ENCODE peak calls at places on chromosomes 2 and 18, in eight cellular contexts. C is A549, A is Peyer's patch, I is stomach, L is ovary, K is sigmoid colon, D is tibial nerve, B is spleen. V is an unnamed sample.

GRCh38 chr18:76958692-76959341 is 136.5 kb downstream of the ZNF236 start:
- DNase-seq in C (no peak), A (no peak), I (peak; percentile 71), L (no peak), K (no peak), D (no peak), B (no peak), V (no peak)

GRCh38 chr2:223055140-223055539 is 3.1 kb downstream of the KCNE4 start:
- DNase-seq in C (no peak), A (no peak), I (no peak), L (no peak), K (no peak), D (no peak), B (no peak), V (no peak)

GRCh38 chr2:223980397-223980735 is 23.1 kb downstream of the MRPL44 start:
- DNase-seq in C (no peak), A (no peak), I (no peak), L (no peak), K (no peak), D (no peak), B (no peak), V (no peak)

GRCh38 chr2:29923110-29923721 is 1.8 kb upstream of the ALK start:
- DNase-seq in C (peak; percentile 75), A (peak; percentile 41), I (peak; percentile 61), L (no peak), K (peak; percentile 70), D (peak; percentile 40), B (no peak), V (no peak)

GRCh38 chr2:149017116-149017985 is 21.1 kb upstream of the LYPD6B start:
- DNase-seq in C (peak; percentile 68), A (peak; percentile 76), I (peak; percentile 86), L (peak; percentile 73), K (peak; percentile 82), D (peak; percentile 71), B (peak; percentile 83), V (no peak)

GRCh38 chr2:33437297-33437696 is 39.2 kb upstream of the RASGRP3 start:
- DNase-seq in C (no peak), A (no peak), I (no peak), L (no peak), K (no peak), D (no peak), B (no peak), V (no peak)

GRCh38 chr18:22136395-22136794 is 33.0 kb upstream of the GATA6 start:
- DNase-seq in C (peak; percentile 3), A (no peak), I (no peak), L (no peak), K (no peak), D (no peak), B (no peak), V (no peak)

GRCh38 chr2:227035678-227036077 is 128.3 kb downstream of the COL4A4 start:
- DNase-seq in C (no peak), A (no peak), I (no peak), L (no peak), K (no peak), D (no peak), B (no peak), V (no peak)

GRCh38 chr2:168336786-168337388 is 89.5 kb upstream of the STK39 start:
- DNase-seq in C (peak; percentile 55), A (peak; percentile 28), I (peak; percentile 75), L (peak; percentile 21), K (no peak), D (no peak), B (peak; percentile 78), V (no peak)

GRCh38 chr2:173076557-173077345 is 1.1 kb downstream of the MAP3K20 start:
- DNase-seq in C (peak; percentile 37), A (peak; percentile 21), I (peak; percentile 44), L (peak; percentile 59), K (peak; percentile 74), D (peak; percentile 19), B (peak; percentile 87), V (no peak)

GRCh38 chr2:188142088-188142487 is 149.6 kb upstream of the GULP1 start:
- DNase-seq in C (no peak), A (no peak), I (no peak), L (no peak), K (no peak), D (no peak), B (no peak), V (no peak)

GRCh38 chr2:10341193-10341592 is 38.5 kb downstream of the HPCAL1 start:
- DNase-seq in C (no peak), A (no peak), I (no peak), L (no peak), K (no peak), D (no peak), B (peak; percentile 57), V (no peak)

GRCh38 chr2:24821433-24821891 is 28.2 kb downstream of the CENPO start:
- DNase-seq in C (no peak), A (no peak), I (peak; percentile 17), L (no peak), K (peak; percentile 33), D (no peak), B (peak; percentile 51), V (peak; percentile 91)

GRCh38 chr2:24820175-24820513 is 26.9 kb downstream of the CENPO start:
- DNase-seq in C (no peak), A (no peak), I (peak; percentile 5), L (no peak), K (no peak), D (no peak), B (no peak), V (no peak)

GRCh38 chr2:24820598-24821432 is 27.6 kb downstream of the CENPO start:
- DNase-seq in C (no peak), A (no peak), I (peak; percentile 22), L (no peak), K (peak; percentile 41), D (no peak), B (peak; percentile 43), V (no peak)

GRCh38 chr2:24818721-24819167 is 25.5 kb downstream of the CENPO start:
- DNase-seq in C (no peak), A (no peak), I (no peak), L (no peak), K (peak; percentile 38), D (no peak), B (peak; percentile 50), V (peak; percentile 62)

DNA sequence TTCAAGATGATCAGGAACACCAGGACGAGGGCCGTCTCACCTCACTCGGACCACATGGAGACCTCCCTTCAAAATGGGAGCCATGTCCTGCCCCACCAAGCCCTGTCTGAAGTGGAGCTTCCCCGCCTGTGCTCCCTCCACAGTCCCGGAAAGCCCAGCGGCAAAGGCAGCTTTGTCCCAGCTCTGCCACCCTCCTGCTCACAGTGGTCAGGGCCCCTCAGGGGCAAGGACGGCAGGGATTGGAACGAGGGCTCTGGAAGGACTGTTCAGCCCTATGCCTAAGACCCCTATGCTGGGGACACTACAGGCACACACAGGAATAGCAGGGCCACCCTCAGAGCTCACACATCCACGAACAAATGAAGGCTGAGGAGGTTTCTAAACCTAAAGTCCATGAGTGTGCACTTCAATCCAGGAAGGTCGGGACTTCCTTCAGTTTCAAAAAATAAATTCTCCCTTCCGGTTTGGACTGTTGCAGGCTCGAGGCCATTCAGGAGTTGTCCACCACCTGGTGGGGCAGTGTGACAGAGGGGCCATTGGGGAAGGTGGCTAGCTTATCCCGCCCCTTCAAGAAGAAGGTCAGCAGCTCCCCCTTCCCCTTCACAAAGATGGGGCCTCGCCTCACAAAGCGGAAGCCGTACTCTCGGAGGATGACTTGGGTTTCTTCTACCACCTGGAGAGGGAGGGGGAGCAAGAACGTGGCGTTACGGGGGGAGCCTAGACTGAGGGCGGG is 26.4 kb downstream of the CENPO start:
- DNase-seq in C (no peak), A (no peak), I (peak; percentile 22), L (no peak), K (peak; percentile 52), D (no peak), B (peak; percentile 67), V (peak; percentile 82)
- TF ChIP-seq POLR2A in C (no peak), A (no peak), I (no peak), L (no peak), K (no peak), D (no peak), B (no peak), V (no peak)

DNA sequence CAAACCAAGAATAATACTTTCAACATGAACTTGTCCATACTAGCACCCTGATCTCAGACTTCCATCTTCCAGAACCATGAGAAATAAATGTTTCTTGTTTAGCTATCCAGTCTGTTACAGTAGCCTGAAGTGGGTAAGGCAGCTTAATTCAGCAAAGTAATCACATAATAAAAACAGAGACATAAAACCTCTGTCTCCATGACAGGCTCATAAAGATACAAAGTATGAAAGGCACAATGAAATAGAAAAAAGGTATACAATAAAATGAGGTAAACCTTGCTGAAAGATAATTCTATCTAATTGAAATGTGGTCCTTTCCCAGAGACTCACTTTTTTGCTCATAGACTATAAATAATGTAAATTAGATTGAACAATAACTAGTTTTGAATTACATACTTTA is 46.7 kb upstream of the WDR75 start:
- DNase-seq in C (no peak), A (no peak), I (no peak), L (no peak), K (no peak), D (no peak), B (no peak), V (no peak)
- H3K27ac ChIP-seq in C (no peak overlapping the region), A (no peak overlapping the region), I (peak overlapping the region; percentile 53), L (no peak overlapping the region), K (peak overlapping the region; percentile 68), D (peak overlapping the region; percentile 58), B (no peak overlapping the region), V (peak overlapping the region; percentile 38)

DNA sequence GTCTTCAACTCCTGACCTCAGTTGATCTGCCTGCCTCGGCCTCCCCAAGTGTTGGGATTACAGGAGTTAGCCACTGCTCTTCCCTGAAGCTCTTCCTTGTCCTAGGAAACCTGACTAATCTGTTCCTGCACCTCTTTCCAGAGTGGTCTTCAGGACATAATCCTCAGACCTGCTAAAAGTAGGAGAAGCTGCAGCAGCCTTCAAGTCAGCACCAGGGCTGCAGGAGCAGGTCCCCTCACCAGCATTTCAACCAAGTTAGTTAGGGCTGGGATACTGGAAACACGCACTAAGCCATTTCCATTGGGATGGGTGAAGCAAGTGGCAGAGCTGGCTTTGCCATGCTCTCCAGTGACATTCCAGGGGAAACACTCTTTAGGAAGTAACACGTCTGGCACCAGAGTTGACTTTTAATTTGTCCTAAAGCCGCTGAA is 9.9 kb downstream of the NCL start:
- DNase-seq in C (no peak), A (no peak), I (no peak), L (no peak), K (no peak), D (no peak), B (no peak), V (no peak)
- TF ChIP-seq POLR2A in C (no peak), A (no peak), I (no peak), L (no peak), K (no peak), D (no peak), B (no peak), V (no peak)

DNA sequence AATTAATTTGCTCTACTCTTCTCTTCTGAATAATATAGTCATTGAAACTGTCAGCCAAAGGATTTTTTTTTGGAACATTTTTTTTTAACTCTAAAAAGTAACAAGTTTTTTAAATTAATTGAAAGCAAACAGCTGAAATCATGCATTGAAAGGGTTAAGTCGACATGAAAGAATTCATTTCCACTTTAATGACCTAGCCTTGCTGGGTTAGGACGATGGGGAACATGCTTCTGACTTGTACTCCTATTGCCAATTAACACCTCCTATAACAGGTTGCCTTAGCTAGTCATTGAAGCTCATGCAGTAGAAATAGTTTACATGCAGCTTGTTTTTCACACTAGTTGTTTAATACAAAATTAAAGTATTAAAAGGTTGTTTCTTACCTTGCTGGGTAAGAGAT is 47.8 kb downstream of the PSMD14 start:
- DNase-seq in C (no peak), A (no peak), I (no peak), L (no peak), K (no peak), D (no peak), B (no peak), V (no peak)
- H3K27ac ChIP-seq in C (no peak overlapping the region), A (no peak overlapping the region), I (no peak overlapping the region), L (no peak overlapping the region), K (no peak overlapping the region), D (no peak overlapping the region), B (no peak overlapping the region), V (no peak overlapping the region)

GRCh38 chr2:99488999-99489757 is 639 bp downstream of the REV1 start:
- DNase-seq in C (peak; percentile 69), A (peak; percentile 47), I (peak; percentile 70), L (peak; percentile 76), K (peak; percentile 85), D (peak; percentile 45), B (peak; percentile 93), V (no peak)
- TF ChIP-seq POLR2A in C (no peak), A (no peak), I (no peak), L (no peak), K (no peak), D (no peak), B (no peak), V (no peak)